ENCODE peak calls at places on chromosomes 11 and 22, in ten cellular contexts. J is H1, X is body of pancreas, H is sigmoid colon, M is K562, Q is prostate gland, T is adrenal gland, A is spleen, Y is A549, S is HCT116. R is an unnamed sample.

GRCh38 chr11:103928040-103928555 is 108.3 kb upstream of the DDI1 start:
- DNase-seq in A (no peak), Y (no peak), T (no peak), Q (no peak), S (no peak), H (no peak), M (no peak), J (no peak), X (no peak), R (no peak)

GRCh38 chr11:33857924-33858323 is 34.0 kb downstream of the LMO2 start:
- DNase-seq in Q (peak), S (peak), Y (peak), M (peak), T (peak), X (peak), J (peak), A (peak), H (peak), R (peak)

GRCh38 chr11:93370260-93370659 is 39.7 kb downstream of the DEUP1 start:
- DNase-seq in H (no peak), A (no peak), Y (no peak), T (no peak), M (no peak), X (no peak), Q (no peak), S (no peak), J (no peak), R (no peak)

GRCh38 chr11:68328374-68329091 is 16.1 kb downstream of the LRP5 start:
- DNase-seq in Q (no peak), A (no peak), X (peak), T (peak), H (peak), S (no peak), M (no peak), J (no peak), Y (no peak), R (peak)

GRCh38 chr22:31271485-31271884 is 20.8 kb downstream of the PIK3IP1 start:
- DNase-seq in Y (no peak), M (no peak), Q (no peak), H (no peak), X (no peak), A (no peak), T (no peak), S (no peak), J (no peak), R (no peak)

GRCh38 chr11:28792856-28793255 is 684.7 kb downstream of the METTL15 start:
- DNase-seq in A (peak), H (no peak), J (no peak), S (no peak), Y (no peak), Q (no peak), M (no peak), T (no peak), X (no peak), R (no peak)

GRCh38 chr22:27416553-27417427 is 384.8 kb downstream of the MN1 start:
- DNase-seq in T (no peak), Y (no peak), H (no peak), X (no peak), M (no peak), J (peak), S (no peak), A (no peak), Q (peak), R (no peak)

GRCh38 chr11:102599642-102600261 is 25.4 kb downstream of the MMP20 start:
- DNase-seq in M (peak), S (peak), H (no peak), T (no peak), J (no peak), Q (no peak), A (no peak), X (no peak), Y (peak), R (peak)

GRCh38 chr11:19493446-19493845 is 219.2 kb upstream of the NAV2 start:
- DNase-seq in S (no peak), Y (no peak), T (no peak), H (no peak), J (no peak), X (no peak), M (no peak), A (no peak), Q (no peak), R (peak)

GRCh38 chr11:93160808-93161207 is 37.0 kb downstream of the SLC36A4 start:
- DNase-seq in S (no peak), H (no peak), Q (no peak), Y (no peak), X (no peak), A (no peak), T (no peak), M (no peak), J (no peak), R (no peak)

GRCh38 chr11:122983438-122984185 is 2.0 kb upstream of the BSX start:
- DNase-seq in M (no peak), J (peak), H (no peak), Y (no peak), X (no peak), S (no peak), T (no peak), Q (no peak), A (no peak), R (no peak)

GRCh38 chr11:122984186-122985011 is 2.8 kb upstream of the BSX start:
- DNase-seq in Q (no peak), T (no peak), J (peak), M (no peak), H (peak), A (no peak), X (no peak), S (no peak), Y (no peak), R (no peak)

GRCh38 chr11:122979815-122980656 is 1.6 kb downstream of the BSX start:
- DNase-seq in X (no peak), Q (no peak), H (no peak), A (no peak), T (no peak), M (no peak), J (peak), S (no peak), Y (no peak), R (no peak)

GRCh38 chr11:122979103-122979814 is 2.4 kb downstream of the BSX start:
- DNase-seq in X (no peak), A (no peak), S (no peak), T (no peak), Y (no peak), J (peak), M (no peak), H (no peak), Q (no peak), R (no peak)

GRCh38 chr11:122981388-122982264 is at the start of gene BSX:
- DNase-seq in A (no peak), H (no peak), Y (no peak), Q (no peak), X (peak), J (peak), S (no peak), M (peak), T (peak), R (peak)
- H3K4me3 ChIP-seq in A (no peak), H (no peak), Y (no peak), Q (no peak), X (no peak), J (no peak), S (no peak), M (no peak), T (no peak), R (no peak)

GRCh38 chr11:65576232-65576866 is 496 bp downstream of the EHBP1L1 start:
- DNase-seq in X (peak), Q (no peak), T (peak), Y (no peak), M (peak), S (no peak), J (no peak), H (peak), A (no peak), R (peak)
- TF ChIP-seq POLR2A in X (no peak), Q (no peak), T (no peak), Y (no peak), M (no peak), S (no peak), J (no peak), H (no peak), A (no peak), R (no peak)

GRCh38 chr22:41324818-41325528 is 23.6 kb downstream of the ZC3H7B start:
- DNase-seq in A (no peak), J (no peak), X (no peak), Q (no peak), Y (no peak), H (no peak), T (no peak), S (no peak), M (no peak), R (no peak)
- H3K4me3 ChIP-seq in A (no peak), J (no peak), X (no peak), Q (no peak), Y (no peak), H (no peak), T (no peak), S (no peak), M (no peak), R (no peak)

GRCh38 chr22:37725551-37726239 is 28.8 kb downstream of the TRIOBP start:
- DNase-seq in Y (no peak), T (no peak), S (no peak), M (no peak), J (no peak), A (no peak), X (no peak), H (no peak), Q (no peak), R (no peak)
- TF ChIP-seq POLR2A in Y (no peak), T (no peak), S (no peak), M (no peak), J (no peak), A (no peak), X (no peak), H (no peak), Q (no peak), R (no peak)

DNA sequence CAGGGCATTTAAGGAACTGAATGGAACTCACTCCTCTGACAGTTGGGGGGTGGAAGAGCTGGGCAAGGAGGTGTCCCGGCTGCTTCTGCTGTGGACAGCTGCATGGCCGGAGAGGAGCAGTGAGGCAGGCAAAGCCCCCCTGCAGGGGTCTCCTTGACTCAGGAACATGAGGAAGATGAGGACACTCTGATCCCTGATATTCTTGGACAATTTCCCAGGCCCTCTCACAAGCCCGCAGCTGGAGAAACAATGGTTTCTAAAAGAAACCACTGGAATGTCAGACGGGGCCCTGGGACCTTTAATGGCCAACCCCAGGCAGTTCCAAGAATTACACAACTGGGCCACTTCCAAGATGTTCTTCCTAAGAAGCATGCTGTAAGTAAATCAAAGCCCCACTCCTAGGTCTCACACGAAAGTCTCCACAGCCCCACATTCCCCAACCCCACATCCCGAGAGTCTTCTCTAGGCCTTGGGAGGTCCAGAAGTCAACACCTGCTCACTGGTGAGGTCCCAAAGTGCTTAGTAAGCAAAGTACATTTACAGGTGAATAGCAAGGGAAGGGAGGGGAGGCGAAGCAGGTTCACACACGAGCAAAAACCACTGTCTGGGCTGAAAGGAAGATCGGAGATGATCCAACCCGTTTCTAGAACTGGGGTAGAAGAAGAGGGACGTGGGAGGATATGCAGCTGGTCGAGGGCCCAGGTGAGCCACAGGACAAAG is 1.0 kb upstream of the CCDC86 start:
- DNase-seq in Y (no peak), T (peak), M (no peak), S (no peak), Q (no peak), H (peak), X (no peak), A (no peak), J (no peak), R (no peak)
- H3K4me3 ChIP-seq in Y (no peak), T (no peak), M (no peak), S (no peak), Q (no peak), H (no peak), X (no peak), A (no peak), J (no peak), R (no peak)

GRCh38 chr11:72812968-72813739 is 1.1 kb upstream of the ATG16L2 start:
- DNase-seq in X (peak), H (peak), J (peak), M (peak), Y (peak), S (peak), Q (no peak), A (peak), T (no peak), R (peak)
- TF ChIP-seq POLR2A in X (no peak), H (no peak), J (no peak), M (no peak), Y (no peak), S (no peak), Q (no peak), A (no peak), T (no peak), R (no peak)

GRCh38 chr11:119424775-119425174 is 1.8 kb upstream of the THY1 start:
- DNase-seq in Y (no peak), A (no peak), H (no peak), T (no peak), Q (no peak), S (no peak), J (no peak), X (no peak), M (no peak), R (no peak)

GRCh38 chr11:119424276-119424675 is 1.3 kb upstream of the THY1 start:
- DNase-seq in Y (no peak), M (no peak), H (no peak), T (no peak), Q (no peak), X (no peak), J (no peak), A (no peak), S (no peak), R (no peak)

GRCh38 chr11:119422505-119423416 is at the start of gene THY1:
- DNase-seq in X (no peak), A (no peak), S (no peak), T (no peak), J (peak), M (no peak), H (no peak), Q (no peak), Y (no peak), R (no peak)

GRCh38 chr11:119421941-119422504 is 949 bp downstream of the THY1 start:
- DNase-seq in X (no peak), S (no peak), A (no peak), Y (no peak), J (no peak), H (no peak), Q (no peak), T (no peak), M (no peak), R (no peak)

DNA sequence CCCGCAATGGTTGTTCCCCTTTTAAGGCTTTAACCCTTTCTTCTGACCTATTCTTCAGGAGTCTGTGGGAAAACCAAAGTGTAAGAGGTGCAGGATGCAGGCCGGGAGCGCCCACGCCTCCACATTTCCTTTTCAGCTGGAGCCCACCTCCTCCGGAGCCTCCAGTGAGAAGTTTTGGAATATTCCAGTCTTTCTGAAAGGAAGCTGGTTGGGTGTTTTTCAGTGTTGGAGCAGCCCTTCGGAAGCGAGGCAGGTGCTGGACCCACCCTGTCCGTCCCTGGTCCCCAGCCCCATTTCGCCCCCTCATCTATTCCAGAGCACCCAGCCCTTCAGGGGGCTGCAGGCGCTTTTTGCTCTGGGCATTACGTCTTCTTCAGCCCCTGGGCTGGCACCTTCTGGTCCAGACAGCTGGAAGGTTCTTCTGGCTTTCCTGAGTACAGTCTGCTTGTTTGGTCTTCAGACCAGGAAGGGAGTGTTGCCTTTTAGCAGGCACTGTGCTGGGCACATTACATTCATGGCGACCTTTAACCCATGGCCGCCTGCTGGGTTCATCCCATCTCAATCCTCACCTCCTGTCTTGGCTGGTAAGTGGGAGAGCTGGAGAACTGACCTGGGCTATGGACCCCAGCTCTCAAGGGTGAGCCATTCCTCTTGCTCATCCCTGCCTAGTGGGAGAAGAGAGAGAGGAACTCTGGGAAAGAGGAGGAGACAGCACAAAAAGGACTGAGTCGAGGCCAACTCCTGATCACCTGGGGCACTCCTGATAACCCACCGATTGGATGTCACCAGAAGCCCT is 685 bp upstream of the THY1 start:
- DNase-seq in X (no peak), A (no peak), Y (no peak), H (no peak), S (no peak), J (no peak), T (no peak), M (no peak), Q (no peak), R (no peak)
- H3K4me3 ChIP-seq in X (no peak), A (no peak), Y (peak), H (peak), S (no peak), J (peak), T (no peak), M (no peak), Q (no peak), R (no peak)

GRCh38 chr22:19271273-19271855 is 20.2 kb downstream of the CLTCL1 start:
- DNase-seq in J (peak), A (no peak), X (no peak), S (no peak), Q (peak), M (peak), T (no peak), Y (no peak), H (no peak), R (no peak)
- TF ChIP-seq POLR2A in J (no peak), A (no peak), X (no peak), S (no peak), Q (no peak), M (no peak), T (no peak), Y (no peak), H (no peak), R (no peak)

DNA sequence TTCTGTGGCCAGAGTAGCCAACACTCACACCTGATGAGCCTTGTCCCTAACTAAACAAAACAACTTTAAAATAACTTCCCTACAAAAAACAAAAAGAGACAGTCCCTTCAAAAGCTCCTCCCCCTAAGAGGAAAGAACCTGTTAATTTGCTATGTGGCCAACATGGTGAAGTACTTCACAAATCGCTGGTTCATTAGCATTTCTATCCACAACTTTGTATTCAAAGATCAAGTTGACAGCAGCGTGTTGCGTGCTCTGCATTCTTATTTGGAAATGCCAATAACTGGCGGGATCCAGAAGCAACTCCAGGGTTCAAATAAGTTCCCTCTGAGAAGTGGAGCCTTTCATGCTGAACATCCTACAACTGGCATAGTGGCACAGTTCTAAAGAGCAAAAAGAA is 48.6 kb downstream of the CADM1 start:
- DNase-seq in Q (no peak), J (no peak), X (no peak), T (no peak), H (no peak), S (no peak), A (no peak), Y (no peak), M (no peak), R (no peak)
- H3K4me3 ChIP-seq in Q (no peak), J (no peak), X (no peak), T (no peak), H (no peak), S (no peak), A (no peak), Y (no peak), M (no peak), R (no peak)

R was measured in NB4.